ENCODE peak calls at places on chromosomes 1 and 21, in four cellular contexts. F is neuronal stem cell, J is NT2/D1, N is BE2C. U is an unnamed sample. For H3K4me1, the result is how much of the 10 kb centered on the place peaks cover.

GRCh38 chr1:242477944-242478343 is 46.6 kb downstream of the PLD5 start:
- DNase-seq in F (no peak), J (no peak), N (peak), U (no peak)

GRCh38 chr1:36710008-36710407 is 227.3 kb upstream of the CSF3R start:
- DNase-seq in F (no peak), J (no peak), N (peak), U (no peak)

GRCh38 chr1:1199961-1200875 is 6.2 kb downstream of the TNFRSF18 start:
- DNase-seq in F (no peak), J (no peak), N (peak), U (no peak)

GRCh38 chr21:18340387-18340942 is 63.1 kb downstream of the TMPRSS15 start:
- DNase-seq in F (no peak), J (no peak), N (no peak), U (no peak)

GRCh38 chr1:162666006-162666645 is 33.9 kb downstream of the DDR2 start:
- DNase-seq in F (no peak), J (no peak), N (no peak), U (no peak)

GRCh38 chr1:111990026-111990877 is 784 bp upstream of the KCND3 start:
- DNase-seq in F (peak), J (no peak), N (no peak), U (no peak)

GRCh38 chr1:164596149-164596548 is 37.2 kb downstream of the PBX1 start:
- DNase-seq in F (no peak), J (no peak), N (no peak), U (no peak)

GRCh38 chr1:179353546-179353945 is 12.2 kb upstream of the AXDND1 start:
- DNase-seq in F (no peak), J (no peak), N (no peak), U (no peak)

GRCh38 chr1:236809133-236809532 is 14.0 kb downstream of the MTR start:
- DNase-seq in F (no peak), J (no peak), N (no peak), U (no peak)

GRCh38 chr21:21373969-21374368 is 375.8 kb downstream of the NCAM2 start:
- DNase-seq in F (no peak), J (no peak), N (no peak), U (no peak)

GRCh38 chr1:16162163-16162822 is 6.4 kb upstream of the EPHA2 start:
- DNase-seq in F (peak), J (no peak), N (no peak), U (no peak)

GRCh38 chr1:203325418-203326091 is 20.2 kb downstream of the BTG2 start:
- DNase-seq in F (no peak), J (no peak), N (peak), U (no peak)

GRCh38 chr1:46960250-46960649 is 19.0 kb upstream of the CYP4A11 start:
- DNase-seq in F (no peak), J (no peak), N (no peak), U (no peak)

GRCh38 chr1:198734323-198735008 is 95.6 kb downstream of the PTPRC start:
- DNase-seq in F (no peak), J (no peak), N (no peak), U (no peak)

GRCh38 chr1:223860051-223860559 is 14.4 kb upstream of the TP53BP2 start:
- DNase-seq in F (no peak), J (no peak), N (no peak), U (peak)

GRCh38 chr1:19418503-19418971 is 66.8 kb downstream of the CAPZB start:
- DNase-seq in F (no peak), J (no peak), N (no peak), U (no peak)

GRCh38 chr1:44377925-44378784 is 23.1 kb upstream of the ERI3 start:
- DNase-seq in F (peak), J (peak), N (peak), U (peak)

DNA sequence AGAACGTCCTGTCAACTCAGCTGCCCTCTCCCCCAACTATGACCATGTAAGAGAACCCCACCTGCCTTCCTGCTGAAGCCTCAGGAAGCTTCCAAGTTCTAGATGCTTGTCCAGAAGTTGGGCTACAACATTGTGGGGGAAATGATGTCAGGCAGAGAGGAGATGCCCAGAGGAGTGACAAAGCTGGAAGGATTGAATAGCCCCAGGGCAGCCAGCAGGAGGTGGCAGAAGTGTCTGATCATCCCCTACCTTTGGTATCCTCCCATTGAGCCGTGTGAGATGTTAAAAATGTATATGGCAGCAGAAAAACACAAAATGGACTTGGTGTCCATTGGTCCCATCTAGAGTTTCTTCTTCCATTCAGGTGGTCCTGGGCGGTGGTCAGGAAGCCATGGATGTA is 6.6 kb downstream of the EIF3I start:
- DNase-seq in F (no peak), J (no peak), N (no peak), U (no peak)
- H3K4me1 ChIP-seq in F (under half), J (under half), N (under half), U (under half)

GRCh38 chr1:93607814-93608187 is 73.8 kb downstream of the BCAR3 start:
- DNase-seq in F (no peak), J (no peak), N (no peak), U (no peak)
- H3K4me1 ChIP-seq in F (under half), J (under half), N (half or more), U (half or more)

GRCh38 chr1:31931241-31932225 is 6.6 kb downstream of the PTP4A2 start:
- DNase-seq in F (no peak), J (no peak), N (no peak), U (peak)
- H3K4me1 ChIP-seq in F (under half), J (under half), N (under half), U (half or more)

DNA sequence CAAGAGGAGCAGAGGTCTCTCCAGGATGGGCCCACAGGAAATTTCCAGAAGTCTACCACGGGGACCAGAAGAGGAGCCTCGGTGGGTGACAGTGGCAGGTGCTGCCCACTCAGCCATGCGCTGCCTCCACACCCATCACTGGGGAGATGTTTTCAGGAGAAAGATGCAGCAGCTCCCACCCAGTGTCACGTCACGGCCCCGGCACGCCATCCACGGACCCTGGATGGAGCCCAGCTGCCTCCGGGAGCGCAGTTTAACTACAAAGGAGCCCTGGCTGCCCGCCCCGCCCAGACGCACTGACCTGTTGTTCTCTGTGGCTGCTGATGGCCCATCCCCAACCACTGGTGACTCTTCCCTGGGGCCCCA is 6.8 kb downstream of the TSPEAR start:
- DNase-seq in F (no peak), J (no peak), N (no peak), U (no peak)
- H3K4me1 ChIP-seq in F (under half), J (half or more), N (under half), U (under half)

DNA sequence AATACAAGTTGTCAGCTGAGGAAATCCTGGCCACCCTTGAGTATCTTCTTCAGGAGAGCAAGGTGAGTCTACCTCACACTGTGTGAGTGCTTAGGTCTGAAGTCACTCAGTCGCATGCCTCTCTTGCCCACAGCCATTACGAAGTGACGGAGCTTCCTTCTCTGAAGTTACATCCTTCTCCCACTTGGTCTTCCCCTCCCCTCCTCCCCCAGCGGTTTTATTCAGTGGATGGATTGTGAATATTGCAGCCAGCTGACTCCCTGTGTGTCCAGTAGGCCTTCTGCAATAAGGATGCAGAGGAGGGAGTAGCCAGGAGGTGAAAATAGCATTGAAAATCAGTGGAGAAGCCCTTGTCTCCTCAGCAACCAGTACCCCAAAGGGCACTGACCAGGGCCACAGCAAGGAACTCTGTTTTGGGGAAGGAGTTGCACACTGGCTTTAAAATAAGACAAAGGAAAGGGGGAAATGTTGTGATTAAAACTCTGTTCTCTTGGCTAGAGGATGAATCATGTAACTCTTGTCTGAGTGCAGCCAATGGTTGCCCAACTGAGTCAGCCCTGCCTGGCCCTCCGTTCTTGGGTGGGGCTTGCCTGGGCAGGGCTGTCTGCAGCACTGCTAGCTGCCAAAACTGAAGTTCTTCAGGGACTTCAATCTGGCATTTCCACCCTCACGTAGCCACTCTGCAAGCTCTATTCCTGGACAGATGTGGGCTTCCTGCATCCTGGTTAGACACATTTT is 4.4 kb downstream of the S100A10 start:
- DNase-seq in F (no peak), J (no peak), N (no peak), U (peak)
- H3K4me1 ChIP-seq in F (under half), J (under half), N (under half), U (half or more)

DNA sequence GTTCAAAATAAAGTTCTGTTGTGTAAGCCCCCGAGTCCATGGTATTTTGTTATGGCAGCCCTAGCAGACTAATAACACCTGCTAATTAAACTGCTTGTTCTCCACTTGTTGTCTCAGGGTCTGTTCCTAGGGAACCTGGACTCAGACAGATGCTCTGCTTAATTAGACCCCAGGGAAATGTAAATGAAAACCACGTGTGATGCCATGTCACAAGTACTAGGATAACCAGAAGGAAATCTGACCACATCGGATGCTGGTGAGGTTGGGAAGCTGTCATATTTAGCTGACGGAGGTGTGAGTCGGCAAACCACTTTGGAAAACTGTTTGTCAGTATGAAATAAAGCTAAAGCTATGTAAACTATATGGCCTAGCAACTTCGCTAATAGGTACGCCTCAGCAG is 19.6 kb downstream of the EDN2 start:
- DNase-seq in F (no peak), J (no peak), N (no peak), U (no peak)
- H3K4me1 ChIP-seq in F (under half), J (under half), N (under half), U (under half)

DNA sequence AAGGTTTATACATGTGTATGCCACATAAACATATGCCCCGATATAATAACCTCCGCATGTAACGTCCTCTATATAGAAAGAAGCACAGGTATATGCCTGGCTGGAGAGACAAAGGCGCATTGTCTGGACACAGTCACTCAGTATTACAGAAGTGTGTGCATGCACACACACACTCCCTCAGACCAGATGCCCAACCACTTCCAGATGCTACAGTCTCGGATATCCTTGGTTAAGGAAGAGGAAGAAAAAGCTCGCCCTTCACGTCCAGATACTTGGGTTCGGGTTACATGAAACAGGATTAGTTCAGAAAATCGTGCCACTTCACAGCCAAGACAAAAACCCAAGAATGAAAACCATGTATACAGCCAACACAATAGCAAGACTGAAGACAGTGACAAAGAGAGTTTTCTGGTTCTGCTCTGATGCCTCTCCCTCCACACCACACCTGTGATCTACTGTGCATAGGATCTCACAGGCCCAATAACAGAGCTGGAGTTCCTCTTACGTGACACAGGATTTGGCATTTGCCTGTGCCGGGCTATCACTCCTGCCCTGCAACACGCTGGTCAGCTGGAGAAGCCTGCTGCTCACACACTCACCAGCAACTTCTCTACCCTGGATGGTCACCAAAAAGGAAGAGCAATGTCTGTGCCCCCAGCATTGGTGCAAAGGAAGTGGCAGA is 75.0 kb downstream of the SSBP3 start:
- DNase-seq in F (no peak), J (no peak), N (no peak), U (no peak)
- H3K4me1 ChIP-seq in F (half or more), J (half or more), N (half or more), U (under half)

GRCh38 chr1:21341022-21341421 is 50.8 kb upstream of the ECE1 start:
- DNase-seq in F (no peak), J (no peak), N (no peak), U (no peak)
- H3K4me1 ChIP-seq in F (under half), J (under half), N (under half), U (half or more)

GRCh38 chr1:110347182-110347893 is 8.2 kb downstream of the RBM15 start:
- DNase-seq in F (no peak), J (no peak), N (no peak), U (no peak)

GRCh38 chr1:110346690-110347089 is 7.5 kb downstream of the RBM15 start:
- DNase-seq in F (no peak), J (no peak), N (no peak), U (no peak)

GRCh38 chr1:110348050-110348449 is 8.9 kb downstream of the RBM15 start:
- DNase-seq in F (no peak), J (no peak), N (no peak), U (no peak)

GRCh38 chr1:110348771-110349170 is 9.6 kb downstream of the RBM15 start:
- DNase-seq in F (no peak), J (no peak), N (no peak), U (no peak)

GRCh38 chr1:110350360-110350759 is 11.2 kb downstream of the RBM15 start:
- DNase-seq in F (no peak), J (no peak), N (no peak), U (no peak)
- H3K4me1 ChIP-seq in F (under half), J (under half), N (under half), U (half or more)

GRCh38 chr21:44700101-44701022 is 3.4 kb downstream of the KRTAP10-12 start:
- DNase-seq in F (no peak), J (no peak), N (no peak), U (no peak)
- H3K4me1 ChIP-seq in F (under half), J (half or more), N (under half), U (under half)